ENCODE peak calls at places on chromosomes 11 and 22, in seven cellular contexts. S is fibroblast of lung, E is tibial nerve, Q is PC-3, Y is mammary epithelial cell, T is ovary, M is cardiac muscle cell. F is an unnamed sample. For H3K4me1, the result is how much of the 10 kb centered on the place peaks cover.

GRCh38 chr11:121140369-121140768 is 39.3 kb downstream of the TECTA start:
- DNase-seq in S (no peak), E (no peak), Q (no peak), Y (no peak), T (no peak), M (no peak), F (no peak)

GRCh38 chr11:45423036-45423435 is 136.9 kb upstream of the SYT13 start:
- DNase-seq in S (no peak), E (no peak), Q (no peak), Y (no peak), T (no peak), M (no peak), F (no peak)

GRCh38 chr11:68550485-68550817 is 89.9 kb downstream of the PPP6R3 start:
- DNase-seq in S (no peak), E (no peak), Q (no peak), Y (no peak), T (no peak), M (peak), F (no peak)

GRCh38 chr22:42324566-42324965 is 54.1 kb upstream of the TCF20 start:
- DNase-seq in S (no peak), E (no peak), Q (no peak), Y (no peak), T (no peak), M (no peak), F (no peak)

GRCh38 chr11:113555071-113555739 is 80.0 kb upstream of the DRD2 start:
- DNase-seq in S (no peak), E (no peak), Q (no peak), Y (no peak), T (no peak), M (peak), F (no peak)

GRCh38 chr11:128892866-128893565 is 1.9 kb downstream of the KCNJ5 start:
- DNase-seq in S (no peak), E (no peak), Q (no peak), Y (peak), T (no peak), M (no peak), F (peak)

GRCh38 chr11:120932305-120932905 is 91.5 kb upstream of the TBCEL start:
- DNase-seq in S (no peak), E (no peak), Q (no peak), Y (no peak), T (no peak), M (no peak), F (no peak)

GRCh38 chr22:17868771-17869170 is 94.5 kb upstream of the BID start:
- DNase-seq in S (no peak), E (no peak), Q (no peak), Y (no peak), T (no peak), M (no peak), F (no peak)

GRCh38 chr22:43289551-43289963 is 53.6 kb downstream of the SCUBE1 start:
- DNase-seq in S (peak), E (no peak), Q (no peak), Y (no peak), T (peak), M (peak), F (no peak)

GRCh38 chr11:128741511-128741910 is 47.6 kb downstream of the FLI1 start:
- DNase-seq in S (no peak), E (no peak), Q (no peak), Y (no peak), T (no peak), M (no peak), F (no peak)

GRCh38 chr11:120012245-120012644 is 125.7 kb downstream of the TRIM29 start:
- DNase-seq in S (no peak), E (no peak), Q (no peak), Y (no peak), T (no peak), M (no peak), F (no peak)

GRCh38 chr22:49106136-49106930 is 721.3 kb downstream of the BRD1 start:
- DNase-seq in S (no peak), E (no peak), Q (no peak), Y (no peak), T (no peak), M (no peak), F (no peak)

GRCh38 chr22:45885941-45886395 is 91.0 kb downstream of the WNT7B start:
- DNase-seq in S (no peak), E (no peak), Q (no peak), Y (no peak), T (no peak), M (no peak), F (no peak)

GRCh38 chr11:134482128-134482527 is 70.1 kb upstream of the B3GAT1 start:
- DNase-seq in S (no peak), E (no peak), Q (no peak), Y (no peak), T (no peak), M (no peak), F (no peak)

GRCh38 chr11:27701262-27702105 is 1.2 kb upstream of the BDNF start:
- DNase-seq in S (peak), E (no peak), Q (peak), Y (no peak), T (peak), M (peak), F (no peak)

DNA sequence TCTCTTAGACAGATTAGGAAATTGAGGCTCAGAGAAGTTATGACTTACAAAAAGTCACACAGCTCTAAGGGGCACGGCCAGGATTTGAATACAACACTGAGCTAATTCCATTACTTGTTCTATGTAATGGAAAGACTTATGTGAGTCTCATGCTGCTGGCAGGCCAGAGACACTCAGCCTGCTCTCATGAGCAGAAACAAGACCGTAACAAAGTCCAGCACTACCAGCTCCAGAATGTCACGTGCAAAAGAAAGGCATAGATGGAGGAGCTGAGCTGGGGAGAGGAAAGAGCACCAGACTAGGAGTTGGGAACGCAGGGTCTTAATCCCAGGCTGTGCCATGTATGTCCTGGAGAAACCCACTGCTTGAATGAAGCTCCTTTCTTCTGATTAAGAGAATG is 1.8 kb downstream of the CHRDL2 start:
- DNase-seq in S (no peak), E (no peak), Q (no peak), Y (no peak), T (no peak), M (no peak), F (no peak)
- H3K27ac ChIP-seq in S (no peak), E (no peak), Q (no peak), Y (no peak), T (no peak), M (no peak), F (no peak)

GRCh38 chr11:86418929-86419328 is 44.2 kb downstream of the CCDC81 start:
- DNase-seq in S (peak), E (no peak), Q (peak), Y (peak), T (no peak), M (no peak), F (peak)
- TF ChIP-seq CTCF in S (peak), E (no peak), Q (peak), Y (peak), T (no peak), M (no peak), F (peak)

GRCh38 chr11:117985953-117986887 is at the start of gene IL10RA:
- DNase-seq in S (peak), E (peak), Q (no peak), Y (peak), T (peak), M (peak), F (peak)
- H3K4me1 ChIP-seq in S (under half), E (under half), Q (under half), Y (under half), T (under half), M (under half), F (under half)

DNA sequence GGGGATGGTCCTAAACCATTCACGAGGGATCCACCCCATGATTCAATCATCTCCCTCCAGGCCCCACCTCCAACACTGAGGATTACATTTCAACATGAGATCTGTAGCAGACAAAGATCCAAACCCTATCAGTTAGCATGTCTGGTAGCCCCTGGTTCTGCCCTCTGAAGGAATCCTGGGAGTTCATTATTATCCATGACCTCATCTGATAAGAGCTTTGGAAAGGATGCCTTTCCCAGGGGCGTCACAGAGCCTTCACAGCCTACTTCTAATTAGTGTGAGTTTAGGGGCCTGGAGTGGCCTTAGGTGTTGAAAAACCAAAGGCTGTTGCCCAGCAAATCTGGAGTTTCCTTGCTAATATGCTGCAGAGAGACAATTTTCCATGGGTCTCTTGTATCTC is 8.6 kb upstream of the EIF3M start:
- DNase-seq in S (no peak), E (no peak), Q (no peak), Y (no peak), T (no peak), M (no peak), F (no peak)
- H3K27ac ChIP-seq in S (no peak), E (no peak), Q (no peak), Y (no peak), T (no peak), M (no peak), F (no peak)

GRCh38 chr11:65883786-65884715 is 4.2 kb downstream of the FIBP start:
- DNase-seq in S (no peak), E (no peak), Q (no peak), Y (no peak), T (peak), M (no peak), F (no peak)
- TF ChIP-seq CTCF in S (no peak), E (no peak), Q (no peak), Y (no peak), T (no peak), M (no peak), F (no peak)

DNA sequence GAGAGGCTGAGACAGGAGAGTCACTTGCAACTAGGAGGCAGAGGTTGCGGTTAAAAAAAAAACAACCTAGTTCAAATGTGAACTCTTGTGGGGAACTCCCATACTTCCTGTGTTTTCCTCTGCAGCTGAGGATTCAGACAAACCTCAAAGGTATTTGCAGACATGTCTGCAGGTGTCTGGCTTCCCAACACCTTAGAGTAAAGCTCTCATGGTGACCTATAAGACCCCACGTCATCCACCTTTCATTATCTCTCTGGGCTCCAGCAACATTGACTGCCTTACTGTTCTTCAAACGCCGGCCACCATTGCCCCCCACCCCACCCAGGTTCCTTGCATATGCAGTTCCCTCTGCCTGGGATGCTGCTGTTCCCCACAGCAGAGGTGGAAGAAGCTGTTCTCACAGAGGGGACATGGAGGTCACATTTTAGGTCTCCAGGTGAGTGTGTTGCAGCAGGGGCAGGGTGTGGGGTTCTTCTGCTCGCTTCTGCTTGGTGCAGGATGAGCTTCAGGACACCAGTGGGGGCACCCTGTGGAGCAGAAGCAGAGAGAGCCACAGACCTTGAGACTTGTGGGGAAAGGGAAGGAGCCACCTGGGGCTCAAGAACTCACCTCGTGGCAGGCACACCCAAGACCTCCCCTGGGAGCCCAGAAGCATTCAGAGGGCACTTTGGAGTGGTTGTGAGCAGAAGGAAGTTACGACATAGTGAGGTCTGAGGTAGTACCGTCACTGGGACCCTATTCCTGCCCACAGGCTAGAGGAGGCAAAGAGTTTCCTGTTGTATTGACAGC is 203.2 kb downstream of the CSNK2A3 start:
- DNase-seq in S (no peak), E (no peak), Q (no peak), Y (no peak), T (no peak), M (no peak), F (no peak)
- H3K4me1 ChIP-seq in S (under half), E (under half), Q (under half), Y (under half), T (under half), M (under half), F (under half)

F was measured in foreskin keratinocyte.